ENCODE peak calls at places on chromosomes 2 and 18, in seven cellular contexts. T, V, W, U, P, S and N are unnamed samples.

GRCh38 chr2:59425292-59425691 is 1128.2 kb downstream of the BCL11A start:
- DNase-seq in T (peak; percentile 19), V (no peak), W (no peak), U (peak; percentile 9), P (no peak), S (no peak), N (no peak)

GRCh38 chr2:215974700-215975429 is 38.5 kb downstream of the MREG start:
- DNase-seq in T (no peak), V (no peak), W (no peak), U (no peak), P (no peak), S (no peak), N (no peak)

GRCh38 chr2:55771612-55772011 is 78.0 kb upstream of the PNPT1 start:
- DNase-seq in T (no peak), V (peak; percentile 45), W (peak; percentile 32), U (no peak), P (peak; percentile 71), S (no peak), N (peak; percentile 78)

GRCh38 chr2:105278654-105279053 is 37.1 kb downstream of the GPR45 start:
- DNase-seq in T (no peak), V (no peak), W (peak; percentile 42), U (no peak), P (no peak), S (peak; percentile 23), N (no peak)

GRCh38 chr18:58578835-58579560 is 49.9 kb downstream of the ALPK2 start:
- DNase-seq in T (no peak), V (no peak), W (no peak), U (no peak), P (no peak), S (no peak), N (no peak)

GRCh38 chr2:113208995-113209868 is 35.5 kb downstream of the PSD4 start:
- DNase-seq in T (no peak), V (no peak), W (no peak), U (no peak), P (no peak), S (no peak), N (no peak)

GRCh38 chr2:219058541-219059374 is 2.0 kb downstream of the IHH start:
- DNase-seq in T (no peak), V (no peak), W (peak; percentile 82), U (peak; percentile 85), P (peak; percentile 14), S (peak; percentile 55), N (peak; percentile 62)

GRCh38 chr18:45243347-45244095 is 371.8 kb upstream of the SLC14A2 start:
- DNase-seq in T (no peak), V (no peak), W (no peak), U (no peak), P (no peak), S (no peak), N (no peak)

GRCh38 chr2:226795281-226796011 is 4.2 kb downstream of the IRS1 start:
- DNase-seq in T (no peak), V (no peak), W (peak; percentile 27), U (peak; percentile 42), P (no peak), S (no peak), N (no peak)

GRCh38 chr2:58734365-58734764 is 493.2 kb upstream of the FANCL start:
- DNase-seq in T (peak; percentile 42), V (peak; percentile 71), W (no peak), U (peak; percentile 18), P (no peak), S (no peak), N (peak; percentile 81)

GRCh38 chr2:128421286-128421685 is 102.6 kb upstream of the HS6ST1 start:
- DNase-seq in T (no peak), V (no peak), W (peak; percentile 21), U (no peak), P (no peak), S (no peak), N (no peak)

GRCh38 chr2:160968183-160968582 is 192.0 kb upstream of the TANK start:
- DNase-seq in T (no peak), V (no peak), W (no peak), U (no peak), P (no peak), S (no peak), N (no peak)

GRCh38 chr2:106030287-106031268 is 163.5 kb downstream of the UXS1 start:
- DNase-seq in T (no peak), V (peak; percentile 0), W (no peak), U (peak; percentile 21), P (peak; percentile 40), S (no peak), N (no peak)

GRCh38 chr18:74082476-74083070 is 65.1 kb downstream of the FBXO15 start:
- DNase-seq in T (no peak), V (peak; percentile 94), W (peak; percentile 88), U (peak; percentile 81), P (peak; percentile 62), S (peak; percentile 86), N (peak; percentile 96)

GRCh38 chr18:12911928-12912703 is 28.1 kb upstream of the PTPN2 start:
- DNase-seq in T (no peak), V (no peak), W (peak; percentile 61), U (no peak), P (peak; percentile 13), S (peak; percentile 49), N (no peak)

GRCh38 chr2:54258171-54258570 is 2.1 kb upstream of the TSPYL6 start:
- DNase-seq in T (no peak), V (no peak), W (no peak), U (no peak), P (no peak), S (no peak), N (no peak)

GRCh38 chr2:227191367-227191766 is 26.9 kb downstream of the COL4A3 start:
- DNase-seq in T (no peak), V (peak; percentile 74), W (peak; percentile 17), U (no peak), P (no peak), S (peak; percentile 36), N (peak; percentile 1)

GRCh38 chr2:111119004-111119846 is 1.5 kb upstream of the BCL2L11 start:
- DNase-seq in T (no peak), V (no peak), W (peak; percentile 61), U (no peak), P (peak; percentile 30), S (no peak), N (no peak)

GRCh38 chr2:19073522-19073921 is 284.9 kb downstream of the OSR1 start:
- DNase-seq in T (peak; percentile 79), V (no peak), W (peak; percentile 32), U (peak; percentile 46), P (no peak), S (peak; percentile 70), N (peak; percentile 87)

GRCh38 chr2:58571181-58571852 is 330.2 kb upstream of the FANCL start:
- DNase-seq in T (peak; percentile 43), V (peak; percentile 85), W (peak; percentile 59), U (peak; percentile 73), P (peak; percentile 86), S (peak; percentile 69), N (peak; percentile 87)

GRCh38 chr2:36399050-36399449 is 43.5 kb downstream of the CRIM1 start:
- DNase-seq in T (no peak), V (no peak), W (no peak), U (no peak), P (no peak), S (no peak), N (no peak)

GRCh38 chr2:217732995-217733394 is 269.8 kb downstream of the TNS1 start:
- DNase-seq in T (no peak), V (no peak), W (no peak), U (no peak), P (no peak), S (no peak), N (no peak)

GRCh38 chr2:152189622-152190495 is 14.3 kb upstream of the STAM2 start:
- DNase-seq in T (no peak), V (peak; percentile 49), W (no peak), U (peak; percentile 55), P (peak; percentile 81), S (peak; percentile 41), N (peak; percentile 49)

GRCh38 chr18:11276678-11277077 is 127.3 kb upstream of the PIEZO2 start:
- DNase-seq in T (no peak), V (no peak), W (no peak), U (no peak), P (no peak), S (no peak), N (no peak)

GRCh38 chr2:237490805-237491194 is 3.7 kb downstream of the MLPH start:
- DNase-seq in T (no peak), V (no peak), W (no peak), U (no peak), P (no peak), S (no peak), N (no peak)

GRCh38 chr2:67880291-67880761 is 182.5 kb downstream of the C1D start:
- DNase-seq in T (peak; percentile 89), V (no peak), W (no peak), U (no peak), P (peak; percentile 73), S (no peak), N (no peak)

GRCh38 chr2:158297606-158298005 is 158.9 kb downstream of the CCDC148 start:
- DNase-seq in T (peak; percentile 14), V (peak; percentile 30), W (no peak), U (peak; percentile 6), P (no peak), S (no peak), N (no peak)

GRCh38 chr2:21773168-21773567 is 649.4 kb downstream of the TDRD15 start:
- DNase-seq in T (no peak), V (no peak), W (no peak), U (no peak), P (no peak), S (no peak), N (no peak)

GRCh38 chr2:182730486-182730885 is 14.4 kb downstream of the DNAJC10 start:
- DNase-seq in T (no peak), V (no peak), W (no peak), U (no peak), P (no peak), S (no peak), N (no peak)

GRCh38 chr2:14903709-14904374 is 271.3 kb downstream of the LRATD1 start:
- DNase-seq in T (no peak), V (peak; percentile 67), W (peak; percentile 88), U (peak; percentile 51), P (peak; percentile 50), S (peak; percentile 90), N (peak; percentile 80)